ENCODE peak calls at places on chromosome 1, in nine cellular contexts. A is A172; R is left cardiac atrium; O is ovary; W is SJSA1; M is upper lobe of right lung; U is adrenal gland; V is NCI-H1092; Z is stimulated activated CD8-positive, alpha-beta memory T cell treated with anti-CD3 and anti-CD28 coated beads, Interleukin-15, amount 100 ng/mL, for 24 hours. E is an unnamed sample.

GRCh38 chr1:3051270-3052268 is 17.4 kb upstream of the PRDM16 start:
- DNase-seq in A (no peak), R (no peak), O (no peak), W (no peak), M (no peak), U (peak; percentile 0), V (no peak), Z (no peak), E (no peak)

GRCh38 chr1:7695181-7696117 is 75.6 kb upstream of the VAMP3 start:
- DNase-seq in A (no peak), R (no peak), O (no peak), W (no peak), M (no peak), U (no peak), V (no peak), Z (no peak), E (no peak)

GRCh38 chr1:158426137-158426536 is at the start of gene OR10K2:
- DNase-seq in A (no peak), R (no peak), O (no peak), W (no peak), M (no peak), U (no peak), V (no peak), Z (no peak), E (no peak)

GRCh38 chr1:180181048-180181447 is 26.4 kb downstream of the QSOX1 start:
- DNase-seq in A (peak; percentile 33), R (no peak), O (peak; percentile 30), W (no peak), M (peak; percentile 16), U (no peak), V (peak; percentile 3), Z (no peak), E (no peak)

GRCh38 chr1:244674446-244674845 is 21.5 kb downstream of the DESI2 start:
- DNase-seq in A (peak; percentile 8), R (no peak), O (no peak), W (no peak), M (no peak), U (no peak), V (no peak), Z (no peak), E (no peak)

GRCh38 chr1:172742599-172743500 is 83.9 kb downstream of the FASLG start:
- DNase-seq in A (peak; percentile 53), R (no peak), O (no peak), W (peak; percentile 25), M (no peak), U (no peak), V (no peak), Z (no peak), E (no peak)

GRCh38 chr1:204650911-204651570 is 34.5 kb downstream of the LRRN2 start:
- DNase-seq in A (peak; percentile 14), R (no peak), O (no peak), W (no peak), M (no peak), U (no peak), V (no peak), Z (no peak), E (no peak)

GRCh38 chr1:112529301-112529700 is 20.5 kb downstream of the WNT2B start:
- DNase-seq in A (no peak), R (no peak), O (no peak), W (peak; percentile 38), M (no peak), U (no peak), V (no peak), Z (no peak), E (no peak)

GRCh38 chr1:168755800-168756418 is 26.9 kb upstream of the DPT start:
- DNase-seq in A (no peak), R (no peak), O (no peak), W (no peak), M (no peak), U (no peak), V (no peak), Z (no peak), E (no peak)

GRCh38 chr1:1594602-1594981 is 5.3 kb downstream of the FNDC10 start:
- DNase-seq in A (no peak), R (no peak), O (no peak), W (no peak), M (no peak), U (no peak), V (no peak), Z (no peak), E (no peak)

GRCh38 chr1:159067699-159068621 is 8.6 kb downstream of the AIM2 start:
- DNase-seq in A (no peak), R (no peak), O (no peak), W (no peak), M (no peak), U (no peak), V (no peak), Z (no peak), E (no peak)

GRCh38 chr1:16385659-16386453 is 18.8 kb downstream of the SZRD1 start:
- DNase-seq in A (no peak), R (no peak), O (no peak), W (no peak), M (no peak), U (no peak), V (no peak), Z (no peak), E (no peak)

GRCh38 chr1:32636793-32637561 is 13.4 kb downstream of the ZBTB8OS start:
- DNase-seq in A (no peak), R (no peak), O (no peak), W (no peak), M (peak; percentile 88), U (no peak), V (no peak), Z (no peak), E (no peak)

GRCh38 chr1:185439727-185440415 is 122.8 kb upstream of the IVNS1ABP start:
- DNase-seq in A (peak; percentile 78), R (no peak), O (no peak), W (peak; percentile 48), M (no peak), U (peak; percentile 58), V (no peak), Z (no peak), E (peak; percentile 83)

E was measured in RWPE2.